ENCODE peak calls at places on chromosomes 6 and 20, in eight cellular contexts. D, L, V, T, Q, N, K and I are unnamed samples.

GRCh38 chr6:107819976-107820551 is 4.0 kb downstream of the SCML4 start:
- DNase-seq in T (peak; percentile 81), Q (peak; percentile 4), K (no peak), L (no peak), N (no peak), D (no peak), V (no peak), I (no peak)

GRCh38 chr20:9102456-9102855 is 33.6 kb downstream of the PLCB4 start:
- DNase-seq in L (no peak), N (no peak), T (no peak), D (no peak), K (no peak), Q (no peak), V (no peak), I (no peak)

GRCh38 chr6:152552616-152553209 is 84.4 kb downstream of the SYNE1 start:
- DNase-seq in Q (peak; percentile 87), V (peak; percentile 6), L (peak; percentile 78), D (peak; percentile 53), K (peak; percentile 73), T (peak; percentile 81), N (peak; percentile 75), I (peak; percentile 42)

GRCh38 chr6:43923376-43924221 is 153.6 kb downstream of the VEGFA start:
- DNase-seq in Q (no peak), V (no peak), T (no peak), N (peak; percentile 34), K (peak; percentile 42), D (no peak), L (no peak), I (no peak)

GRCh38 chr6:166691199-166691598 is 64.1 kb upstream of the RPS6KA2 start:
- DNase-seq in D (peak; percentile 25), N (peak; percentile 52), V (no peak), T (no peak), L (no peak), Q (peak; percentile 31), K (peak; percentile 56), I (no peak)

GRCh38 chr20:34516038-34516873 is at the start of gene DYNLRB1:
- DNase-seq in V (peak; percentile 96), L (peak; percentile 94), N (peak; percentile 98), K (peak; percentile 96), Q (peak; percentile 97), D (peak; percentile 77), T (peak; percentile 100), I (peak; percentile 84)

GRCh38 chr20:45456632-45457031 is 12.9 kb upstream of the WFDC2 start:
- DNase-seq in D (no peak), L (no peak), N (peak; percentile 20), T (peak; percentile 64), K (no peak), V (no peak), Q (peak; percentile 33), I (no peak)

GRCh38 chr6:46293641-46294316 is 123.0 kb upstream of the ENPP5 start:
- DNase-seq in N (no peak), K (no peak), D (no peak), L (no peak), T (no peak), V (no peak), Q (no peak), I (no peak)

GRCh38 chr6:56595490-56596122 is 47.1 kb downstream of the DST start:
- DNase-seq in D (no peak), L (no peak), V (no peak), K (peak; percentile 46), Q (peak; percentile 58), T (peak; percentile 74), N (peak; percentile 36), I (no peak)

GRCh38 chr6:134077301-134077700 is 24.9 kb upstream of the SLC2A12 start:
- DNase-seq in Q (peak; percentile 54), T (no peak), L (no peak), V (no peak), K (peak; percentile 51), D (no peak), N (no peak), I (no peak)

GRCh38 chr20:22438926-22439325 is 145.4 kb downstream of the FOXA2 start:
- DNase-seq in N (no peak), T (peak; percentile 28), V (no peak), K (no peak), Q (no peak), L (no peak), D (no peak), I (no peak)

GRCh38 chr6:131372535-131372934 is 200.5 kb upstream of the ARG1 start:
- DNase-seq in N (no peak), K (peak; percentile 36), D (no peak), V (no peak), Q (peak; percentile 4), T (no peak), L (no peak), I (no peak)

GRCh38 chr6:26216886-26217713 is 129.9 kb downstream of the HFE start:
- DNase-seq in V (peak; percentile 89), K (peak; percentile 92), Q (peak; percentile 93), T (peak; percentile 97), N (peak; percentile 91), D (no peak), L (peak; percentile 89), I (no peak)

DNA sequence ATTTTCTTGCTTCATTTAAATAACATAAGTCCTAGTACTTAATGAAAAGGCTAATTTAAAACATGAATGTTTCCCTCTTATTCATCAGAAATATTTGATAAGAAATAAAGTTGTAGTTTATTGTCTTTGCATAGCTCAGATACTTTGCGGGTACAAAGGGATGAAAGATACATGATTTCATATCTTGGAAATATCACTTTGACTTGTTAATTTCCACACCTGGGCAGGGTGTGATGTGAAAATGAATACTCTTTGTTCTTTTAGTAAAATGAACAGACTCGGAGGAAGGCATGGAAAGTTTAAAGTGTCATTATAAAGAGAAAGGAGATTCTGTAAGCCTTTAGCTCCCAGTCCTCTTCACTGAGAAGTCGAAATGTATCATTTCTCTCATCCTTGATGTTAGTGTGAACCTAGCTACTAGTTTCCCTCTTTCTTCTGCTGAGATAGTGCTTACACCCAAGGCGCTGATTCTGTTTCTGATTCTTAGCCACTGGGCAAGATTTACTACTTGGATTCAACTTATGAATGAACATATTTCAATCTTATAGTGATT is 36.7 kb upstream of the AKIRIN2 start:
- DNase-seq in K (no peak), V (no peak), N (no peak), T (no peak), D (no peak), Q (no peak), L (no peak), I (no peak)
- TF ChIP-seq CTCF in K (no peak), V (no peak), N (no peak), T (no peak), D (no peak), Q (no peak), L (no peak), I (no peak)

DNA sequence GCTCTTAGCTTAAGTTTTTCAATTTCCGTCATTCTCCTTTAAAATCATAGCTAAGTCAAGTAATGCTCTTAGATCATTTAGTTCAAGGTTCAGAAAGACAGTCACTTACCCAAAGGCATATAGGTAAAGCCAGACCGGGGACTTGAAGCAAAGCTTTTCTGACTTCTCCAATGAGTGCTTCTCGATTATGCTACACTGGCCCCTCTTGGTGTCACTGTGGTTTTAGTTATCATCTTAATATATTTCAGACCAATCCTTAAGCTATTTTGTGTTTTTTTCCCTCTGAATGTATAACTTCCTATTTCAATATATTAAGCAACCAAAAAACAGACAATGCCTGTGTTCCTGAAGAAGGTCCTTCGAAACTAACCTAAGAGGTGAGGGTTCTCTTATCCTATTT is 3.8 kb downstream of the PRDM1 start:
- DNase-seq in L (no peak), N (no peak), Q (peak; percentile 73), K (peak; percentile 58), T (no peak), V (no peak), D (no peak), I (no peak)
- H3K4me3 ChIP-seq in L (peak overlapping the region; percentile 51), N (no peak overlapping the region), Q (no peak overlapping the region), K (peak overlapping the region; percentile 67), T (no peak overlapping the region), V (peak overlapping the region; percentile 50), D (no peak overlapping the region), I (peak overlapping the region; percentile 70)

GRCh38 chr20:23782366-23782983 is 31.7 kb upstream of the CST1 start:
- DNase-seq in N (peak; percentile 26), V (no peak), L (no peak), T (peak; percentile 46), K (no peak), Q (peak; percentile 64), D (no peak), I (peak; percentile 7)
- TF ChIP-seq CTCF in N (peak; percentile 7), V (peak; percentile 37), L (peak; percentile 39), T (peak; percentile 64), K (peak; percentile 58), Q (peak; percentile 76), D (peak; percentile 68), I (peak; percentile 76)

GRCh38 chr6:37799263-37799644 is 20.3 kb upstream of the ZFAND3 start:
- DNase-seq in Q (no peak), L (no peak), K (no peak), T (no peak), D (no peak), N (no peak), V (no peak), I (no peak)
- H3K4me3 ChIP-seq in Q (no peak overlapping the region), L (no peak overlapping the region), K (no peak overlapping the region), T (no peak overlapping the region), D (no peak overlapping the region), N (no peak overlapping the region), V (no peak overlapping the region), I (no peak overlapping the region)

GRCh38 chr20:38115205-38115604 is 49.9 kb downstream of the TGM2 start:
- DNase-seq in K (no peak), N (no peak), D (no peak), T (no peak), Q (no peak), L (no peak), V (no peak), I (no peak)
- TF ChIP-seq CTCF in K (no peak), N (no peak), D (no peak), T (no peak), Q (peak; percentile 45), L (no peak), V (no peak), I (no peak)